ENCODE peak calls at places on chromosomes 2 and 18, in six cellular contexts. R is NCI-H524; X is activated naive CD4-positive, alpha-beta T cell; N is GM23248; Y is endothelial cell; A is NCI-H187. Q is an unnamed sample.

GRCh38 chr2:146041291-146041868 is 1521.5 kb upstream of the ZEB2 start:
- DNase-seq in R (peak), X (no peak), N (no peak), Y (no peak), A (no peak), Q (no peak)

GRCh38 chr18:56639094-56639361 is 636 bp upstream of the TXNL1 start:
- DNase-seq in R (peak), X (no peak), N (peak), Y (no peak), A (no peak), Q (no peak)

GRCh38 chr18:59514193-59514592 is 155.1 kb upstream of the LMAN1 start:
- DNase-seq in R (peak), X (no peak), N (peak), Y (peak), A (no peak), Q (no peak)

GRCh38 chr18:75003089-75003488 is 205.8 kb downstream of the PTGR3 start:
- DNase-seq in R (no peak), X (no peak), N (peak), Y (no peak), A (no peak), Q (no peak)

GRCh38 chr2:232523682-232524597 is 2.0 kb upstream of the CHRND start:
- DNase-seq in R (peak), X (no peak), N (peak), Y (peak), A (no peak), Q (no peak)

GRCh38 chr18:48955528-48956261 is 4.9 kb upstream of the SMAD7 start:
- DNase-seq in R (no peak), X (no peak), N (peak), Y (no peak), A (no peak), Q (no peak)

GRCh38 chr2:160407393-160408204 is 86.0 kb downstream of the RBMS1 start:
- DNase-seq in R (peak), X (peak), N (peak), Y (peak), A (no peak), Q (no peak)

GRCh38 chr2:234725528-234726264 is 226.1 kb upstream of the SH3BP4 start:
- DNase-seq in R (no peak), X (no peak), N (peak), Y (no peak), A (no peak), Q (no peak)

GRCh38 chr2:72938455-72938854 is 21.1 kb downstream of the EMX1 start:
- DNase-seq in R (peak), X (no peak), N (no peak), Y (no peak), A (no peak), Q (no peak)

GRCh38 chr2:234607691-234608090 is 110.8 kb upstream of the ARL4C start:
- DNase-seq in R (no peak), X (no peak), N (no peak), Y (no peak), A (no peak), Q (no peak)

GRCh38 chr2:39772086-39772811 is 6.8 kb downstream of the THUMPD2 start:
- DNase-seq in R (no peak), X (no peak), N (peak), Y (no peak), A (no peak), Q (no peak)

GRCh38 chr2:105634198-105634597 is 110.5 kb upstream of the NCK2 start:
- DNase-seq in R (no peak), X (no peak), N (no peak), Y (no peak), A (no peak), Q (no peak)

GRCh38 chr18:24362757-24363156 is 34.9 kb downstream of the OSBPL1A start:
- DNase-seq in R (no peak), X (no peak), N (no peak), Y (no peak), A (no peak), Q (no peak)

GRCh38 chr2:241863021-241863954 is 4.6 kb upstream of the PDCD1 start:
- DNase-seq in R (no peak), X (no peak), N (peak), Y (no peak), A (no peak), Q (no peak)

GRCh38 chr2:84939426-84940087 is 31.4 kb upstream of the KCMF1 start:
- DNase-seq in R (no peak), X (peak), N (no peak), Y (no peak), A (no peak), Q (no peak)